ENCODE peak calls at places on chromosomes 5 and 9, in six cellular contexts. J is GM23338, E is GM23248, I is neural progenitor cell, K is H9, R is OCI-LY7. Y is an unnamed sample.

GRCh38 chr9:137479892-137480685 is 21.0 kb upstream of the NSMF start:
- DNase-seq in K (no peak), J (peak; percentile 40), E (no peak), I (no peak), R (no peak), Y (no peak)

GRCh38 chr9:96425500-96426169 is 7.5 kb upstream of the ZNF367 start:
- DNase-seq in E (no peak), J (no peak), R (no peak), I (no peak), K (no peak), Y (no peak)

GRCh38 chr5:6714221-6715041 is 1.2 kb downstream of the TENT4A start:
- DNase-seq in J (peak; percentile 35), K (no peak), R (no peak), E (peak; percentile 69), I (peak; percentile 70), Y (peak; percentile 57)

GRCh38 chr5:76679231-76679630 is 36.7 kb upstream of the F2R start:
- DNase-seq in R (no peak), E (peak; percentile 56), K (no peak), J (no peak), I (no peak), Y (no peak)

GRCh38 chr9:116151966-116152381 is 1.6 kb upstream of the PAPPA start:
- DNase-seq in R (no peak), J (no peak), K (no peak), I (no peak), E (peak; percentile 90), Y (peak; percentile 26)

GRCh38 chr5:36573441-36573840 is 33.0 kb upstream of the SLC1A3 start:
- DNase-seq in K (no peak), R (no peak), E (peak; percentile 73), I (no peak), J (no peak), Y (no peak)

GRCh38 chr5:78550891-78551290 is 97.7 kb downstream of the LHFPL2 start:
- DNase-seq in K (no peak), J (no peak), R (no peak), E (peak; percentile 80), I (no peak), Y (no peak)

GRCh38 chr9:33024126-33024965 is 727 bp upstream of the DNAJA1 start:
- DNase-seq in J (no peak), E (peak; percentile 83), I (peak; percentile 23), K (no peak), R (peak; percentile 33), Y (peak; percentile 21)

GRCh38 chr9:124800306-124801259 is 23.6 kb downstream of the OLFML2A start:
- DNase-seq in J (no peak), I (no peak), K (no peak), R (no peak), E (peak; percentile 56), Y (no peak)

GRCh38 chr5:181149806-181150733 is 2.7 kb downstream of the OR2V2 start:
- DNase-seq in R (peak; percentile 65), J (no peak), K (no peak), E (no peak), I (no peak), Y (no peak)

GRCh38 chr5:82165740-82166530 is 112.2 kb downstream of the RPS23 start:
- DNase-seq in K (peak; percentile 50), E (peak; percentile 97), I (peak; percentile 80), J (peak; percentile 79), R (peak; percentile 76), Y (peak; percentile 89)
- H2AFZ ChIP-seq in K (no peak overlapping the region), E (no peak overlapping the region), I (no peak overlapping the region), J (no peak overlapping the region), R (no peak overlapping the region), Y (no peak overlapping the region)

DNA sequence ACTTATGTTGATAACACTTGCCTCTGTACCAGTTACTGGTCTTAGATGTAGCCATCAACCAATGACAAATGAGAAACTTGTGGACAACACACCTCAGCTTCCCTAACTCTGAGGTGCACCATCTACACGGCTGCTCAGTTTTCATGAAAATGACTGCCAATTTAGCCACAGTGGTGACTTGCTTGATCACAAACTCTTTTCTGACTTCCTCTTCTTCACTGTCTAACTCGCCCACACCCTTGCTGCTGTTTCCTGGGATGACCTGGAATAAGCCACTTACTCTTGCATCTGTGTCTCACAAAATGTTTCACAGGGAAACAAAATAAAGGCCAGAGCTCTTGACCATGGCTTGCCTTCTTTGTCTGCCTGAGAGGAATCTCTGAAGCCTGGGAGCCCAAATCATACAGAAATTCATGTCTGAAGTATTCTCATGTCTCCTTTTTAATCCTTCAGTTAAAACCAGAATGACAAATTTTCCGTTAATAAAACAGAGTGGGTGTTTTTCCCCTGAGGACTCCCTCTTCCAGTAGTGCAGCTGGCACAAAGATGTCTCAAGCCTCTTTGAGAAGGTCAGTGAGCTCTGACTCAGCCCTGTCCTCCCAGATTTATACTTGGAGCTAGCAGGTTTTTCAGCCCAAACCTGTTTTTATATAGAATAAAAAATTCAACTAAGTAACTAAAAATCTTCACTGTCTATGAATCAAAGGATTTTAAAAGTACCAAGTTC is 126.5 kb upstream of the PAM start:
- DNase-seq in E (peak; percentile 88), I (no peak), K (no peak), R (no peak), J (no peak), Y (peak; percentile 21)
- H2AFZ ChIP-seq in E (peak overlapping the region; percentile 15), I (no peak overlapping the region), K (no peak overlapping the region), R (no peak overlapping the region), J (no peak overlapping the region), Y (no peak overlapping the region)

GRCh38 chr9:35688558-35689350 is 971 bp downstream of the TPM2 start:
- DNase-seq in J (no peak), K (no peak), R (no peak), E (peak; percentile 91), I (no peak), Y (peak; percentile 48)
- H2AFZ ChIP-seq in J (no peak overlapping the region), K (no peak overlapping the region), R (no peak overlapping the region), E (no peak overlapping the region), I (peak overlapping the region; percentile 66), Y (peak overlapping the region; percentile 94)

DNA sequence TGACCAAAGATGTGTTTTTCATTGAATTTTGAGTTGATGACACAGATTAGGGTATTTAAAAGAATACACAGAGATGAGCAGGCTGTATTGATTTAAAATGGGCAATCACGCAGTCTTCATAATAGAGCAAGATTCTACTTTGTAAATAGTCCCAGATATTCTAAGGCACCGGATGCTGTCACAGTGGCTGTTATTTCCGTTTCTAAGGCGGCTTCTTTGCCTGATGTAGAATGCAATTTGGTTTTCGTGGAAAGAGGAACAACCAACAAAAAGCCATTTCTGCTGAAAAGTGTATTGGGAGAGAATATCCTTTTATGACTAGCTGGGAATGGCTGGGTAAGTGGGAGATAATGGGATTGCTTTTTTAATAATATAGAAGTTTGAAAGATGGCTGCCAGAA is 17.5 kb downstream of the PRKACG start:
- DNase-seq in K (no peak), R (no peak), J (no peak), I (no peak), E (no peak), Y (no peak)
- H2AFZ ChIP-seq in K (no peak overlapping the region), R (no peak overlapping the region), J (no peak overlapping the region), I (peak overlapping the region; percentile 56), E (no peak overlapping the region), Y (no peak overlapping the region)

GRCh38 chr5:54692631-54693030 is 175.1 kb downstream of the SNX18 start:
- DNase-seq in R (no peak), K (no peak), J (no peak), E (no peak), I (no peak), Y (no peak)
- H2AFZ ChIP-seq in R (peak overlapping the region; percentile 64), K (no peak overlapping the region), J (peak overlapping the region; percentile 78), E (no peak overlapping the region), I (no peak overlapping the region), Y (no peak overlapping the region)

GRCh38 chr5:60338846-60339245 is 361.1 kb downstream of the DEPDC1B start:
- DNase-seq in J (no peak), K (no peak), E (no peak), I (no peak), R (no peak), Y (no peak)

GRCh38 chr5:60340326-60340725 is 359.6 kb downstream of the DEPDC1B start:
- DNase-seq in R (no peak), J (no peak), E (no peak), I (no peak), K (no peak), Y (no peak)

GRCh38 chr5:60340965-60341471 is 358.9 kb downstream of the DEPDC1B start:
- DNase-seq in E (peak; percentile 12), J (no peak), K (no peak), I (no peak), R (no peak), Y (no peak)

GRCh38 chr5:60343102-60343501 is 356.9 kb downstream of the DEPDC1B start:
- DNase-seq in J (no peak), I (no peak), E (no peak), R (no peak), K (no peak), Y (no peak)

GRCh38 chr5:60339691-60340191 is 360.2 kb downstream of the DEPDC1B start:
- DNase-seq in J (no peak), E (peak; percentile 48), I (no peak), K (no peak), R (no peak), Y (no peak)
- H2AFZ ChIP-seq in J (peak overlapping the region; percentile 47), E (peak overlapping the region; percentile 74), I (no peak overlapping the region), K (no peak overlapping the region), R (no peak overlapping the region), Y (no peak overlapping the region)